ENCODE peak calls at places on chromosomes 13 and 19, in nine cellular contexts. D is lower leg skin, R is tibial artery, S is testis, N is LNCaP clone FGC, O is stomach, G is Calu3, H is A549, Y is fibroblast of lung. U is an unnamed sample.

GRCh38 chr19:40948580-40949299 is 42.3 kb upstream of the CYP2B6 start:
- DNase-seq in D (no peak), R (no peak), S (no peak), N (no peak), O (no peak), G (no peak), H (no peak), Y (no peak), U (no peak)

GRCh38 chr13:84443463-84443862 is 561.2 kb upstream of the SLITRK1 start:
- DNase-seq in D (no peak), R (no peak), S (no peak), N (no peak), O (no peak), G (no peak), H (no peak), Y (no peak), U (no peak)

GRCh38 chr19:1125601-1126533 is 22.1 kb downstream of the GPX4 start:
- DNase-seq in D (no peak), R (peak), S (no peak), N (no peak), O (no peak), G (no peak), H (no peak), Y (peak), U (no peak)

GRCh38 chr19:40739871-40740703 is 10.2 kb downstream of the ACTMAP start:
- DNase-seq in D (no peak), R (no peak), S (no peak), N (no peak), O (no peak), G (no peak), H (no peak), Y (no peak), U (no peak)

GRCh38 chr19:6322284-6322683 is 11.1 kb downstream of the ACER1 start:
- DNase-seq in D (no peak), R (no peak), S (no peak), N (no peak), O (no peak), G (no peak), H (no peak), Y (no peak), U (no peak)

GRCh38 chr13:107881362-107881761 is 334.0 kb downstream of the LIG4 start:
- DNase-seq in D (no peak), R (no peak), S (no peak), N (no peak), O (no peak), G (no peak), H (no peak), Y (peak), U (no peak)

GRCh38 chr13:40764587-40765403 is 6.2 kb downstream of the MRPS31 start:
- DNase-seq in D (no peak), R (no peak), S (no peak), N (peak), O (peak), G (no peak), H (no peak), Y (no peak), U (peak)

GRCh38 chr19:51366999-51367564 is 894 bp upstream of the ETFB start:
- DNase-seq in D (peak), R (peak), S (peak), N (no peak), O (peak), G (peak), H (no peak), Y (no peak), U (no peak)

GRCh38 chr19:46955114-46955812 is 64.4 kb upstream of the NPAS1 start:
- DNase-seq in D (no peak), R (no peak), S (peak), N (no peak), O (no peak), G (no peak), H (no peak), Y (no peak), U (no peak)

GRCh38 chr13:44300895-44301638 is 72.6 kb upstream of the SERP2 start:
- DNase-seq in D (no peak), R (peak), S (no peak), N (no peak), O (peak), G (peak), H (peak), Y (peak), U (no peak)

GRCh38 chr13:85277753-85278152 is 521.5 kb downstream of the SLITRK6 start:
- DNase-seq in D (no peak), R (no peak), S (no peak), N (no peak), O (no peak), G (no peak), H (peak), Y (no peak), U (no peak)

GRCh38 chr13:105139380-105140285 is 1395.8 kb downstream of the EFNB2 start:
- DNase-seq in D (peak), R (peak), S (peak), N (no peak), O (peak), G (no peak), H (peak), Y (peak), U (no peak)

GRCh38 chr19:41575998-41576397 is at the start of gene CEACAM21:
- DNase-seq in D (peak), R (peak), S (peak), N (no peak), O (peak), G (peak), H (no peak), Y (no peak), U (no peak)

GRCh38 chr19:58304748-58305064 is 471 bp upstream of the ERVK3-1 start:
- DNase-seq in D (no peak), R (no peak), S (no peak), N (no peak), O (no peak), G (no peak), H (no peak), Y (no peak), U (no peak)

GRCh38 chr19:17526922-17527321 is 15.5 kb downstream of the PGLS start:
- DNase-seq in D (no peak), R (no peak), S (no peak), N (no peak), O (no peak), G (no peak), H (no peak), Y (no peak), U (no peak)

GRCh38 chr13:28485097-28485496 is 9.8 kb downstream of the FLT1 start:
- DNase-seq in D (no peak), R (no peak), S (no peak), N (no peak), O (no peak), G (no peak), H (no peak), Y (no peak), U (no peak)

GRCh38 chr13:25112856-25113255 is 16.9 kb downstream of the PABPC3 start:
- DNase-seq in D (no peak), R (no peak), S (no peak), N (no peak), O (no peak), G (no peak), H (no peak), Y (no peak), U (no peak)

GRCh38 chr19:52963229-52963760 is 614 bp upstream of the ZNF816 start:
- DNase-seq in D (no peak), R (no peak), S (peak), N (no peak), O (no peak), G (no peak), H (no peak), Y (no peak), U (no peak)

GRCh38 chr13:85806553-85807175 is 7.4 kb upstream of the SLITRK6 start:
- DNase-seq in D (no peak), R (no peak), S (no peak), N (no peak), O (no peak), G (no peak), H (peak), Y (peak), U (no peak)

GRCh38 chr19:29320076-29320475 is 107.1 kb upstream of the UQCRFS1 start:
- DNase-seq in D (no peak), R (no peak), S (no peak), N (no peak), O (no peak), G (no peak), H (no peak), Y (no peak), U (no peak)

GRCh38 chr19:4474504-4475136 is 2.5 kb downstream of the HDGFL2 start:
- DNase-seq in D (no peak), R (no peak), S (peak), N (no peak), O (no peak), G (no peak), H (no peak), Y (peak), U (no peak)

GRCh38 chr13:36297259-36297599 is 385 bp downstream of the CCDC169 start:
- DNase-seq in D (no peak), R (no peak), S (no peak), N (no peak), O (no peak), G (no peak), H (peak), Y (peak), U (no peak)

GRCh38 chr19:52028780-52029123 is 573 bp upstream of the ZNF614 start:
- DNase-seq in D (no peak), R (no peak), S (no peak), N (no peak), O (no peak), G (no peak), H (no peak), Y (no peak), U (no peak)

GRCh38 chr13:35057858-35058257 is 115.8 kb downstream of the NBEA start:
- DNase-seq in D (no peak), R (no peak), S (no peak), N (no peak), O (no peak), G (no peak), H (no peak), Y (no peak), U (no peak)

GRCh38 chr19:17311455-17312248 is 2.3 kb downstream of the DDA1 start:
- DNase-seq in D (no peak), R (no peak), S (no peak), N (no peak), O (no peak), G (peak), H (peak), Y (no peak), U (no peak)

GRCh38 chr13:45048890-45049407 is 59.6 kb downstream of the GPALPP1 start:
- DNase-seq in D (no peak), R (no peak), S (no peak), N (no peak), O (no peak), G (no peak), H (no peak), Y (no peak), U (no peak)

GRCh38 chr13:44350775-44351504 is 22.7 kb upstream of the SERP2 start:
- DNase-seq in D (no peak), R (no peak), S (no peak), N (peak), O (no peak), G (no peak), H (no peak), Y (no peak), U (no peak)

GRCh38 chr13:112077729-112078128 is 10.8 kb downstream of the SOX1 start:
- DNase-seq in D (no peak), R (no peak), S (no peak), N (no peak), O (no peak), G (no peak), H (no peak), Y (no peak), U (peak)

GRCh38 chr13:52845334-52845761 is 3.1 kb downstream of the PCDH8 start:
- DNase-seq in D (no peak), R (no peak), S (no peak), N (no peak), O (no peak), G (no peak), H (no peak), Y (no peak), U (no peak)

GRCh38 chr13:52847322-52847681 is 1.1 kb downstream of the PCDH8 start:
- DNase-seq in D (no peak), R (no peak), S (no peak), N (no peak), O (no peak), G (no peak), H (no peak), Y (no peak), U (no peak)

GRCh38 chr13:52846567-52847321 is 1.7 kb downstream of the PCDH8 start:
- DNase-seq in D (no peak), R (peak), S (peak), N (no peak), O (no peak), G (no peak), H (no peak), Y (peak), U (no peak)

GRCh38 chr13:52847682-52848432 is 583 bp downstream of the PCDH8 start:
- DNase-seq in D (no peak), R (no peak), S (no peak), N (no peak), O (no peak), G (no peak), H (no peak), Y (no peak), U (no peak)

DNA sequence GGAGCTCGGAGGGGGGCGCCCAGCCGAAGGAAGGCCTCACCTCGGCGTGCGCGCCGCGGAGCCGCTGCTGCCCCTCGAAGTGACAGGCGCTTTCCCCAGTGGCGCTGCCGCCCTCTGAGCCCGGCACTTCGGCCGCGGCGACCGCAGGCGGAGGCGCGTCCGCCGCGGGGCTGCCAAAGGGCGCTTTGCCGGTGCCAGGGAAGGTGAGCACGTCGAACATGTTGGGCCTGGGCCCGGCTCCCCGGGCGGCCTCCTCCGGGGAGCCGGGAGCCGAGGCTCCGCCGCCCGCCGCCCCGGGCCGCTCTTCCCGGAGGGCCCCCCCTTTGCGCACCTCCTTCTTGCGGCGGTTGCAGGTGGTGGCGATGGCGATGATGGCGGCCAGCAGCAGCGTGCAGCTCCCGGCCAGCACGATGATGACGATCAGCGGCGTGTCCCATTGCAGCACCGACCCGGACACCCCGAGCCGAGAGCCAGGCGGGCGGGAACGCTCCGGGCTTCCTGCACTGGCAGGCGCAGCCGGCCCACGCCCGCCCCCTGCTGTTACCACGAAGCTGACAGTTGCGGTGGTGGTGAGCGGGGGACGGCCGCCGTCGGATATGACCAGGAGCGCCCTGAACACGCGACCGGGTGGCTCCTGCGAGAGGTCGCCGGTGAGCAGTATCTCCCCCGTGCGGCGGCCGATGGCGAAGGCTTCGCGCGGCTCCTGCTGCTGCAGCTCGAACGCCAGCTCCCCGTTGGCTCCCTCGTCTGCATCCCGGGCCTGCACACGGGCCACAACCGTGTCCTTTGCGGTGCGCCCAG is 2.5 kb downstream of the PCDH8 start:
- DNase-seq in D (no peak), R (no peak), S (peak), N (no peak), O (no peak), G (no peak), H (no peak), Y (peak), U (no peak)
- TF ChIP-seq CTCF in D (no peak), R (no peak), S (no peak), N (peak), O (no peak), G (peak), H (no peak), Y (no peak), U (no peak)

DNA sequence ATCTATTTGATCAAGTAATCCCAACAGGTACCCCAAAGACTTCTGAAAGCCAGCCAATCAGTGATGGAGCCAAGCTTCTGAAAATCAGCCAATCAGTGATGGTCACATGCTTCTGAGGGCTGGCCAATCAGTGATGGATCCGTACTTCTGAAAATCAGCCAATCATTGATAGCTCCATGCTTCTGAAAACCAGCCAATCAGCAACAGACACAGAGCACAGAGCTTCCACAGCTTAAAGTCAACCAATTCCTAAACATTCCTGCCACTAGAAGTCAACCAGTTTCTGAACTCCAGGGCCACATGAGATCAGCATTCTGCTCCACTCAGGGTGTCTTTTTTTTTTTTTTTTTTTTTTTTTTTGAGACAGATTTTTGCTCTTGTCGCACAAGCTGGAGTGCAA is 8.2 kb upstream of the HSD17B14 start:
- DNase-seq in D (no peak), R (no peak), S (peak), N (no peak), O (no peak), G (no peak), H (peak), Y (peak), U (no peak)
- TF ChIP-seq CTCF in D (no peak), R (no peak), S (no peak), N (no peak), O (no peak), G (no peak), H (no peak), Y (peak), U (no peak)

GRCh38 chr19:45189971-45190370 is 11.4 kb downstream of the BLOC1S3 start:
- DNase-seq in D (no peak), R (no peak), S (no peak), N (no peak), O (no peak), G (no peak), H (no peak), Y (no peak), U (no peak)

GRCh38 chr19:45186509-45187334 is 8.1 kb downstream of the BLOC1S3 start:
- DNase-seq in D (no peak), R (no peak), S (no peak), N (no peak), O (no peak), G (no peak), H (peak), Y (no peak), U (no peak)

GRCh38 chr19:45191324-45191845 is 12.8 kb downstream of the BLOC1S3 start:
- DNase-seq in D (no peak), R (no peak), S (no peak), N (no peak), O (no peak), G (no peak), H (no peak), Y (no peak), U (no peak)

GRCh38 chr19:45184115-45184514 is 5.5 kb downstream of the BLOC1S3 start:
- DNase-seq in D (no peak), R (no peak), S (no peak), N (no peak), O (no peak), G (no peak), H (no peak), Y (no peak), U (no peak)

DNA sequence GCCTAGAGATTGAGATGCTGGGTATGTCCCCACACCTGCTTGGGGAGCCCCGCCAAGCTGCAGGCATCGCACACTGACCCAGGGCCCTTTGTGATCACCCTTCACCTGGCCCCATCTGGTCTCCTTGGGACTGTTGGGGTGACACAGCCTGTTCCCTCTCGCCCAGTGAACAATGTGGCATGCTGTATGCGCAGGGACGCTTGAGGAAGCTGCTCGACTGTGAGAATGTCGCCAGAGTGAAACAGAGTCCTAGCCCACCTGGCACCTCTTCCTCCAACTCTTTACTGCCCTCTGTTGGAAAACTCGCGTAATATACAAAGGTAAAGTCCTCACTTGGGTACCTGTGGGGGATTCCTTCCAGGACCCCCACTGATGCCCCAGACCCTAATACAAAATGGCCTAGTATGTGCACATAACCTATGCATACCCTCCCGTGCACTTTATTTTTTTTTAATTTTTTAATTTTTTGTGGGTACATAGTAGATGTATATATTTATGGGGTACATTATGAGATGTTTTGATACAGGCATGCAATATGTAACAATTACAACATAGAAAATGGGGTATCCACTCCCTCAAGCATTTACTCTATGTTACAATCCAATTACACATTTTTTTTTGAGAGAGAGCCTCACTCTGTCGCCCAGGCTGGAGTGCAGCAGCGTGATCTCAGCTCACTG is 9.0 kb downstream of the BLOC1S3 start:
- DNase-seq in D (no peak), R (no peak), S (no peak), N (no peak), O (no peak), G (peak), H (no peak), Y (no peak), U (no peak)
- TF ChIP-seq CTCF in D (no peak), R (peak), S (peak), N (peak), O (peak), G (peak), H (peak), Y (peak), U (peak)

GRCh38 chr13:71320452-71320851 is 546.6 kb downstream of the DACH1 start:
- DNase-seq in D (no peak), R (no peak), S (no peak), N (no peak), O (no peak), G (peak), H (peak), Y (peak), U (no peak)
- TF ChIP-seq CTCF in D (no peak), R (no peak), S (peak), N (peak), O (no peak), G (no peak), H (no peak), Y (peak), U (peak)

GRCh38 chr13:33606692-33607091 is 211.3 kb upstream of the RFC3 start:
- DNase-seq in D (no peak), R (no peak), S (no peak), N (no peak), O (no peak), G (no peak), H (peak), Y (peak), U (no peak)
- TF ChIP-seq CTCF in D (no peak), R (no peak), S (no peak), N (no peak), O (no peak), G (no peak), H (peak), Y (no peak), U (peak)

DNA sequence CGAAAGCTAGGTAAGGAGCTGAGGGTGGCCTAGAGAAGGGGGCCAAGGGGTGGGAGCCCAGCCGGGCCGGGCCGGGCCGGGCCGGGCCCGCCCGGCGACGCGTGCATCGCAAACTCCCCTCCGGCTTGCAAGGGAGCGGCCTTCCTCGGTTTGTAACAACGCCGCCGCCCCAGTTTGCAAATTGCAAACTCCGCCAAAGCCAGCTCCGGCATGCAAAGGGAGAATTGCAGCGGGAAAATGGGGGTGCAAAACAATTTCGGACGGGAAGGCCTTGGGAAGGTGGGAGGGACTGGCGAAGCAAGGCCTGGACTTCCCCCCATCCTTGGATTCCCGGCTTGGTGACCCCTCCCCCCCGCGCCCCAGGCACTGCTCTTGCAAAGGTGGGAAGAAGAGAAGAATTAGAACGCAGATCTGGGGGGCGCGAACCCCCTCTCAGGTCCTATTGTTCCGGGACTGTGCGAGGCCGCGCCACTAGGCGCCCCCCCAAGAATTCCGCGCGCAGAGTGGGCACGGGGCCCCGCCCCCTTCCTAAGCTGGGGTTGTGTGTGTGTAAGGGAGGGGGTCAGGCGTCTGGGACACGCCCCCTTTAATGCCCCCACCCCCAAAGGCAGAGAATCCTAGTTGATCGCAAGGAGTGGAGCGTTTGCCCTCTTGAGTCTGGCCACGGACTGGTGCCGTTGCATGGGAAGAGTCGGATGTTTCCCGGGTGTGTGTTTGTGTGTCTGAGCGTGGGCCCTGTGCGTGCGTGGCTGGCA is 926 bp downstream of the PRR12 start:
- DNase-seq in D (peak), R (no peak), S (no peak), N (no peak), O (peak), G (peak), H (peak), Y (peak), U (no peak)
- TF ChIP-seq CTCF in D (no peak), R (no peak), S (no peak), N (no peak), O (no peak), G (no peak), H (no peak), Y (no peak), U (no peak)

GRCh38 chr13:94776300-94776699 is 64.0 kb upstream of the SOX21 start:
- DNase-seq in D (no peak), R (no peak), S (no peak), N (no peak), O (no peak), G (no peak), H (no peak), Y (no peak), U (no peak)
- TF ChIP-seq CTCF in D (no peak), R (no peak), S (no peak), N (no peak), O (no peak), G (no peak), H (no peak), Y (no peak), U (no peak)

U was measured in osteocyte.